ENCODE peak calls at places on chromosomes 2 and 18, in eight cellular contexts. U is endothelial cell; F is skeletal muscle cell; P is H54; Q is stimulated activated CD4-positive, alpha-beta T cell treated with anti-CD3 and anti-CD28 coated beads, Interleukin-15, amount 100 ng/mL, for 1 hour; S is HEK293T; W is hepatic stellate cell; V is GM04504. L is an unnamed sample.

GRCh38 chr18:60692277-60692676 is 319.7 kb upstream of the MC4R start:
- DNase-seq in V (no peak), U (no peak), Q (no peak), W (no peak), S (no peak), P (no peak), F (no peak), L (no peak)

GRCh38 chr2:121866789-121867188 is 111.3 kb downstream of the TSN start:
- DNase-seq in F (no peak), S (no peak), W (peak), U (no peak), Q (no peak), P (no peak), V (no peak), L (no peak)

GRCh38 chr2:215437614-215438013 is 1.7 kb upstream of the FN1 start:
- DNase-seq in Q (no peak), P (no peak), S (no peak), V (no peak), U (no peak), W (no peak), F (no peak), L (no peak)

GRCh38 chr2:85619617-85620016 is 3.6 kb downstream of the USP39 start:
- DNase-seq in V (no peak), F (no peak), Q (no peak), W (no peak), P (no peak), S (no peak), U (no peak), L (no peak)

GRCh38 chr2:84676295-84676694 is 160.0 kb downstream of the DNAH6 start:
- DNase-seq in P (no peak), Q (no peak), V (peak), S (no peak), U (no peak), W (peak), F (peak), L (no peak)

GRCh38 chr2:128346291-128346690 is 27.6 kb upstream of the HS6ST1 start:
- DNase-seq in F (no peak), Q (no peak), S (no peak), U (no peak), W (no peak), P (no peak), V (no peak), L (no peak)

GRCh38 chr2:140376686-140377085 is 1596.5 kb upstream of the NXPH2 start:
- DNase-seq in V (no peak), W (no peak), P (no peak), F (no peak), S (no peak), Q (no peak), U (no peak), L (no peak)

GRCh38 chr18:79965119-79965902 is 868 bp downstream of the HSBP1L1 start:
- DNase-seq in W (peak), P (no peak), F (no peak), Q (no peak), S (peak), U (no peak), V (no peak), L (peak)

GRCh38 chr18:8776013-8776515 is 70.7 kb downstream of the MTCL1 start:
- DNase-seq in F (no peak), W (no peak), P (no peak), U (no peak), V (no peak), Q (no peak), S (no peak), L (no peak)

GRCh38 chr18:48186084-48186798 is 222.9 kb downstream of the ZBTB7C start:
- DNase-seq in V (no peak), P (no peak), U (no peak), S (no peak), W (no peak), F (no peak), Q (no peak), L (peak)

GRCh38 chr2:213149332-213149875 is 2.0 kb downstream of the IKZF2 start:
- DNase-seq in F (no peak), Q (no peak), U (no peak), W (no peak), S (no peak), P (no peak), V (no peak), L (no peak)

GRCh38 chr18:46423226-46423805 is 233.7 kb downstream of the LOXHD1 start:
- DNase-seq in W (no peak), V (no peak), F (no peak), U (no peak), Q (no peak), P (no peak), S (no peak), L (no peak)

GRCh38 chr2:101515512-101515911 is 40.6 kb upstream of the RFX8 start:
- DNase-seq in U (no peak), F (peak), S (no peak), W (no peak), P (no peak), Q (no peak), V (peak), L (peak)

GRCh38 chr2:202069189-202070050 is 3.6 kb upstream of the KIAA2012 start:
- DNase-seq in U (no peak), P (no peak), Q (no peak), S (no peak), W (no peak), V (no peak), F (no peak), L (no peak)

GRCh38 chr2:106065268-106065982 is 128.7 kb downstream of the UXS1 start:
- DNase-seq in W (no peak), F (no peak), U (peak), P (no peak), Q (no peak), V (no peak), S (no peak), L (peak)

GRCh38 chr18:78645216-78645615 is 334.4 kb upstream of the SALL3 start:
- DNase-seq in Q (no peak), U (no peak), P (no peak), S (no peak), F (no peak), V (no peak), W (no peak), L (no peak)

GRCh38 chr2:75186829-75187228 is 12.5 kb downstream of the TACR1 start:
- DNase-seq in S (no peak), V (peak), F (no peak), U (no peak), P (no peak), Q (no peak), W (no peak), L (no peak)

L was measured in cardiac muscle cell.